ENCODE peak calls at places on chromosomes 7 and 10, in nine cellular contexts. One of them, this sample, is unnamed.
A peak's percentile ranks its signal among the peaks of the same experiment; 100 is the strongest.

GRCh38 chr10:113616244-113617074 is 47.4 kb downstream of the NRAP start:
- DNase-seq in lower leg skin: no peak
- DNase-seq in GM12891: no peak
- DNase-seq in A549: peak; percentile 27
- DNase-seq in prostate gland: no peak
- DNase-seq in right lobe of liver: no peak
- DNase-seq in GM12878: no peak
- DNase-seq in esophagus muscularis mucosa: no peak
- DNase-seq in stomach: no peak
- DNase-seq in this sample: peak; percentile 1

GRCh38 chr10:27618906-27619305 is 114.8 kb downstream of the RAB18 start:
- DNase-seq in lower leg skin: no peak
- DNase-seq in GM12891: no peak
- DNase-seq in A549: no peak
- DNase-seq in prostate gland: no peak
- DNase-seq in right lobe of liver: no peak
- DNase-seq in GM12878: no peak
- DNase-seq in esophagus muscularis mucosa: no peak
- DNase-seq in stomach: no peak
- DNase-seq in this sample: no peak

GRCh38 chr7:46934198-46934825 is 647.6 kb downstream of the TNS3 start:
- DNase-seq in lower leg skin: no peak
- DNase-seq in GM12891: no peak
- DNase-seq in A549: no peak
- DNase-seq in prostate gland: no peak
- DNase-seq in right lobe of liver: no peak
- DNase-seq in GM12878: no peak
- DNase-seq in esophagus muscularis mucosa: no peak
- DNase-seq in stomach: no peak
- DNase-seq in this sample: no peak

GRCh38 chr7:2117681-2118045 is 115.1 kb downstream of the MAD1L1 start:
- DNase-seq in lower leg skin: no peak
- DNase-seq in GM12891: no peak
- DNase-seq in A549: no peak
- DNase-seq in prostate gland: no peak
- DNase-seq in right lobe of liver: no peak
- DNase-seq in GM12878: no peak
- DNase-seq in esophagus muscularis mucosa: no peak
- DNase-seq in stomach: no peak
- DNase-seq in this sample: no peak

GRCh38 chr7:90709501-90710465 is 113.7 kb downstream of the CDK14 start:
- DNase-seq in lower leg skin: no peak
- DNase-seq in GM12891: no peak
- DNase-seq in A549: no peak
- DNase-seq in prostate gland: no peak
- DNase-seq in right lobe of liver: no peak
- DNase-seq in GM12878: no peak
- DNase-seq in esophagus muscularis mucosa: no peak
- DNase-seq in stomach: peak; percentile 36
- DNase-seq in this sample: no peak

GRCh38 chr7:155058861-155059355 is 11.2 kb upstream of the HTR5A start:
- DNase-seq in lower leg skin: no peak
- DNase-seq in GM12891: no peak
- DNase-seq in A549: no peak
- DNase-seq in prostate gland: no peak
- DNase-seq in right lobe of liver: no peak
- DNase-seq in GM12878: no peak
- DNase-seq in esophagus muscularis mucosa: no peak
- DNase-seq in stomach: no peak
- DNase-seq in this sample: no peak

GRCh38 chr10:972763-973162 is 15.5 kb upstream of the GTPBP4 start:
- DNase-seq in lower leg skin: no peak
- DNase-seq in GM12891: no peak
- DNase-seq in A549: no peak
- DNase-seq in prostate gland: no peak
- DNase-seq in right lobe of liver: no peak
- DNase-seq in GM12878: no peak
- DNase-seq in esophagus muscularis mucosa: no peak
- DNase-seq in stomach: no peak
- DNase-seq in this sample: no peak

GRCh38 chr7:128708235-128708634 is 30.9 kb upstream of the CALU start:
- DNase-seq in lower leg skin: no peak
- DNase-seq in GM12891: no peak
- DNase-seq in A549: no peak
- DNase-seq in prostate gland: no peak
- DNase-seq in right lobe of liver: no peak
- DNase-seq in GM12878: no peak
- DNase-seq in esophagus muscularis mucosa: no peak
- DNase-seq in stomach: no peak
- DNase-seq in this sample: no peak

GRCh38 chr10:47340613-47341170 is 7.5 kb upstream of the RBP3 start:
- DNase-seq in lower leg skin: peak; percentile 34
- DNase-seq in GM12891: peak; percentile 66
- DNase-seq in A549: peak; percentile 67
- DNase-seq in prostate gland: no peak
- DNase-seq in right lobe of liver: peak; percentile 58
- DNase-seq in GM12878: peak; percentile 9
- DNase-seq in esophagus muscularis mucosa: no peak
- DNase-seq in stomach: peak; percentile 68
- DNase-seq in this sample: peak; percentile 55

GRCh38 chr10:96470108-96470743 is 43.5 kb downstream of the TLL2 start:
- DNase-seq in lower leg skin: no peak
- DNase-seq in GM12891: peak; percentile 56
- DNase-seq in A549: peak; percentile 44
- DNase-seq in prostate gland: no peak
- DNase-seq in right lobe of liver: no peak
- DNase-seq in GM12878: no peak
- DNase-seq in esophagus muscularis mucosa: no peak
- DNase-seq in stomach: peak; percentile 31
- DNase-seq in this sample: peak; percentile 39

GRCh38 chr7:76314042-76314721 is 11.7 kb downstream of the HSPB1 start:
- DNase-seq in lower leg skin: peak; percentile 96
- DNase-seq in GM12891: peak; percentile 93
- DNase-seq in A549: peak; percentile 95
- DNase-seq in prostate gland: peak; percentile 95
- DNase-seq in right lobe of liver: peak; percentile 96
- DNase-seq in GM12878: peak; percentile 71
- DNase-seq in esophagus muscularis mucosa: peak; percentile 99
- DNase-seq in stomach: peak; percentile 98
- DNase-seq in this sample: peak; percentile 97
- TF ChIP-seq POLR2A in lower leg skin: no peak
- TF ChIP-seq POLR2A in GM12891: no peak
- TF ChIP-seq POLR2A in A549: no peak
- TF ChIP-seq POLR2A in prostate gland: no peak
- TF ChIP-seq POLR2A in right lobe of liver: no peak
- TF ChIP-seq POLR2A in GM12878: no peak
- TF ChIP-seq POLR2A in esophagus muscularis mucosa: no peak
- TF ChIP-seq POLR2A in stomach: no peak
- TF ChIP-seq POLR2A in this sample: no peak

DNA sequence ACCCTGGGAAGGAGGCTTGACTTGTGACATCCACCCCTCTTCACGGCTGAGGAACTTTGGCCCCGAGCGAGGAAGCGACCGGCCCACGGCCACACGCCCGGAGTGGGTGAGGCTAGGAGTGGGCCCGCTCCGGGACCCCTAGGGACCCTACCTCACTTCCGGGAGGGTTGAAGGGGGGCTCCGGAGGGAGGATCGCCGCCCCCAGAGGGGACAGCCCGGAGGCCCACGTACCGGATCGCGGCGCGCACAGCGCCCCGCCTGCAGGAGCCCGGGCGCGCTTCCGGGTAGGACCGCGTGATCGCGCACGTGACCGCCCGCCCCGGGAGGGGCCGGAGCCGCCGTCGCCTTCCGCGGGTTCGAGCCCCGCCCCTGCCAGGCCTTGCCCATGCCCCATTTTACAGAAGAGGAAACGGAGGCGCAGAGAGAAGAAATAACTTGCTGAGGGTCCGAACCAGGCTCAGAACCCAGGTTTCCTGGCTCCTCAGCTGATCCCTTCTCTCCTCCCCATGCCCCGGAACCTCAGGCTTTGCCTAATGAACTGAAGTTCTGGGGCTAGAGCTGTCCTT is at the start of gene HPS1:
- DNase-seq in lower leg skin: peak; percentile 71
- DNase-seq in GM12891: peak; percentile 91
- DNase-seq in A549: peak; percentile 73
- DNase-seq in prostate gland: peak; percentile 67
- DNase-seq in right lobe of liver: peak; percentile 89
- DNase-seq in GM12878: peak; percentile 42
- DNase-seq in esophagus muscularis mucosa: peak; percentile 94
- DNase-seq in stomach: peak; percentile 82
- DNase-seq in this sample: peak; percentile 89
- TF ChIP-seq POLR2A in lower leg skin: no peak
- TF ChIP-seq POLR2A in GM12891: peak; percentile 79
- TF ChIP-seq POLR2A in A549: peak; percentile 82
- TF ChIP-seq POLR2A in prostate gland: peak; percentile 90
- TF ChIP-seq POLR2A in right lobe of liver: peak; percentile 90
- TF ChIP-seq POLR2A in GM12878: peak; percentile 94
- TF ChIP-seq POLR2A in esophagus muscularis mucosa: peak; percentile 81
- TF ChIP-seq POLR2A in stomach: no peak
- TF ChIP-seq POLR2A in this sample: peak; percentile 93

GRCh38 chr7:151210087-151210854 is at the start of gene H2BK1:
- DNase-seq in lower leg skin: no peak
- DNase-seq in GM12891: no peak
- DNase-seq in A549: no peak
- DNase-seq in prostate gland: no peak
- DNase-seq in right lobe of liver: no peak
- DNase-seq in GM12878: no peak
- DNase-seq in esophagus muscularis mucosa: no peak
- DNase-seq in stomach: no peak
- DNase-seq in this sample: no peak

GRCh38 chr7:151212626-151213025 is 2.3 kb upstream of the H2BK1 start:
- DNase-seq in lower leg skin: no peak
- DNase-seq in GM12891: no peak
- DNase-seq in A549: no peak
- DNase-seq in prostate gland: no peak
- DNase-seq in right lobe of liver: no peak
- DNase-seq in GM12878: no peak
- DNase-seq in esophagus muscularis mucosa: no peak
- DNase-seq in stomach: no peak
- DNase-seq in this sample: no peak

GRCh38 chr7:151213826-151214225 is 3.5 kb upstream of the H2BK1 start:
- DNase-seq in lower leg skin: no peak
- DNase-seq in GM12891: no peak
- DNase-seq in A549: no peak
- DNase-seq in prostate gland: no peak
- DNase-seq in right lobe of liver: no peak
- DNase-seq in GM12878: no peak
- DNase-seq in esophagus muscularis mucosa: no peak
- DNase-seq in stomach: no peak
- DNase-seq in this sample: no peak

GRCh38 chr7:151209588-151209987 is 700 bp downstream of the H2BK1 start:
- DNase-seq in lower leg skin: no peak
- DNase-seq in GM12891: no peak
- DNase-seq in A549: no peak
- DNase-seq in prostate gland: no peak
- DNase-seq in right lobe of liver: no peak
- DNase-seq in GM12878: no peak
- DNase-seq in esophagus muscularis mucosa: no peak
- DNase-seq in stomach: no peak
- DNase-seq in this sample: no peak

GRCh38 chr7:151211155-151211772 is 976 bp upstream of the H2BK1 start:
- DNase-seq in lower leg skin: no peak
- DNase-seq in GM12891: no peak
- DNase-seq in A549: no peak
- DNase-seq in prostate gland: no peak
- DNase-seq in right lobe of liver: no peak
- DNase-seq in GM12878: no peak
- DNase-seq in esophagus muscularis mucosa: no peak
- DNase-seq in stomach: no peak
- DNase-seq in this sample: no peak
- TF ChIP-seq POLR2A in lower leg skin: no peak
- TF ChIP-seq POLR2A in GM12891: no peak
- TF ChIP-seq POLR2A in A549: no peak
- TF ChIP-seq POLR2A in prostate gland: no peak
- TF ChIP-seq POLR2A in right lobe of liver: no peak
- TF ChIP-seq POLR2A in GM12878: no peak
- TF ChIP-seq POLR2A in esophagus muscularis mucosa: no peak
- TF ChIP-seq POLR2A in stomach: no peak
- TF ChIP-seq POLR2A in this sample: no peak

GRCh38 chr10:88992945-88993537 is 2.4 kb downstream of the FAS start:
- DNase-seq in lower leg skin: no peak
- DNase-seq in GM12891: no peak
- DNase-seq in A549: no peak
- DNase-seq in prostate gland: peak; percentile 37
- DNase-seq in right lobe of liver: no peak
- DNase-seq in GM12878: no peak
- DNase-seq in esophagus muscularis mucosa: no peak
- DNase-seq in stomach: no peak
- DNase-seq in this sample: no peak
- TF ChIP-seq POLR2A in lower leg skin: no peak
- TF ChIP-seq POLR2A in GM12891: no peak
- TF ChIP-seq POLR2A in A549: no peak
- TF ChIP-seq POLR2A in prostate gland: no peak
- TF ChIP-seq POLR2A in right lobe of liver: no peak
- TF ChIP-seq POLR2A in GM12878: no peak
- TF ChIP-seq POLR2A in esophagus muscularis mucosa: no peak
- TF ChIP-seq POLR2A in stomach: no peak
- TF ChIP-seq POLR2A in this sample: no peak

GRCh38 chr7:27156901-27157716 is 634 bp upstream of the HOXA7 start:
- DNase-seq in lower leg skin: peak; percentile 28
- DNase-seq in GM12891: no peak
- DNase-seq in A549: no peak
- DNase-seq in prostate gland: no peak
- DNase-seq in right lobe of liver: no peak
- DNase-seq in GM12878: no peak
- DNase-seq in esophagus muscularis mucosa: no peak
- DNase-seq in stomach: peak; percentile 17
- DNase-seq in this sample: no peak

GRCh38 chr7:27159278-27160146 is 3.0 kb upstream of the HOXA7 start:
- DNase-seq in lower leg skin: no peak
- DNase-seq in GM12891: no peak
- DNase-seq in A549: no peak
- DNase-seq in prostate gland: no peak
- DNase-seq in right lobe of liver: no peak
- DNase-seq in GM12878: no peak
- DNase-seq in esophagus muscularis mucosa: no peak
- DNase-seq in stomach: no peak
- DNase-seq in this sample: no peak

GRCh38 chr7:27156508-27156898 is at the start of gene HOXA7:
- DNase-seq in lower leg skin: no peak
- DNase-seq in GM12891: no peak
- DNase-seq in A549: peak; percentile 73
- DNase-seq in prostate gland: no peak
- DNase-seq in right lobe of liver: no peak
- DNase-seq in GM12878: no peak
- DNase-seq in esophagus muscularis mucosa: no peak
- DNase-seq in stomach: peak; percentile 31
- DNase-seq in this sample: no peak

GRCh38 chr7:27158436-27159277 is 2.2 kb upstream of the HOXA7 start:
- DNase-seq in lower leg skin: no peak
- DNase-seq in GM12891: no peak
- DNase-seq in A549: no peak
- DNase-seq in prostate gland: no peak
- DNase-seq in right lobe of liver: no peak
- DNase-seq in GM12878: no peak
- DNase-seq in esophagus muscularis mucosa: no peak
- DNase-seq in stomach: no peak
- DNase-seq in this sample: no peak

GRCh38 chr7:27157717-27158431 is 1.4 kb upstream of the HOXA7 start:
- DNase-seq in lower leg skin: peak; percentile 14
- DNase-seq in GM12891: no peak
- DNase-seq in A549: no peak
- DNase-seq in prostate gland: no peak
- DNase-seq in right lobe of liver: no peak
- DNase-seq in GM12878: no peak
- DNase-seq in esophagus muscularis mucosa: no peak
- DNase-seq in stomach: peak; percentile 11
- DNase-seq in this sample: no peak
- TF ChIP-seq POLR2A in lower leg skin: no peak
- TF ChIP-seq POLR2A in GM12891: no peak
- TF ChIP-seq POLR2A in A549: no peak
- TF ChIP-seq POLR2A in prostate gland: no peak
- TF ChIP-seq POLR2A in right lobe of liver: no peak
- TF ChIP-seq POLR2A in GM12878: no peak
- TF ChIP-seq POLR2A in esophagus muscularis mucosa: no peak
- TF ChIP-seq POLR2A in stomach: no peak
- TF ChIP-seq POLR2A in this sample: no peak